ENCODE peak calls at places on chromosomes 4 and X, in six cellular contexts. W is tibial nerve, Y is caudate nucleus, K is psoas muscle, Z is A549, Q is right atrium auricular region. E is an unnamed sample.

GRCh38 chr4:76307670-76308014 is 1.1 kb downstream of the STBD1 start:
- DNase-seq in W (no peak), Y (no peak), K (peak; percentile 59), Z (no peak), Q (no peak), E (no peak)

GRCh38 chrX:147737690-147738089 is 174.0 kb upstream of the FMR1 start:
- DNase-seq in W (no peak), Y (no peak), K (no peak), Z (no peak), Q (no peak), E (no peak)

GRCh38 chrX:79096339-79096638 is 48.2 kb upstream of the GPR174 start:
- DNase-seq in W (no peak), Y (no peak), K (no peak), Z (no peak), Q (no peak), E (no peak)

GRCh38 chrX:122777766-122778165 is 406.3 kb upstream of the GRIA3 start:
- DNase-seq in W (no peak), Y (no peak), K (no peak), Z (no peak), Q (no peak), E (no peak)

GRCh38 chr4:77538144-77538543 is 67.5 kb upstream of the CXCL13 start:
- DNase-seq in W (no peak), Y (no peak), K (no peak), Z (peak; percentile 6), Q (no peak), E (no peak)

GRCh38 chr4:170990989-170991589 is 822.1 kb upstream of the GALNTL6 start:
- DNase-seq in W (no peak), Y (no peak), K (no peak), Z (no peak), Q (no peak), E (no peak)

GRCh38 chrX:18377802-18378201 is 23.3 kb upstream of the SCML2 start:
- DNase-seq in W (peak; percentile 4), Y (no peak), K (no peak), Z (no peak), Q (no peak), E (no peak)

GRCh38 chr4:155789391-155789790 is 30.6 kb downstream of the GUCY1B1 start:
- DNase-seq in W (no peak), Y (no peak), K (no peak), Z (no peak), Q (no peak), E (no peak)

GRCh38 chrX:40784516-40785151 is 49.3 kb upstream of the MED14 start:
- DNase-seq in W (no peak), Y (no peak), K (no peak), Z (no peak), Q (no peak), E (no peak)

GRCh38 chrX:14554132-14554715 is 24.9 kb downstream of the GLRA2 start:
- DNase-seq in W (no peak), Y (no peak), K (no peak), Z (no peak), Q (no peak), E (no peak)

GRCh38 chrX:29687687-29688086 is 527.7 kb upstream of the MAGEB2 start:
- DNase-seq in W (no peak), Y (no peak), K (no peak), Z (no peak), Q (no peak), E (no peak)

GRCh38 chr4:169345207-169345788 is 74.5 kb upstream of the SH3RF1 start:
- DNase-seq in W (no peak), Y (peak; percentile 47), K (no peak), Z (peak; percentile 5), Q (no peak), E (no peak)

GRCh38 chrX:27186671-27187070 is 276.5 kb downstream of the PPP4R3C start:
- DNase-seq in W (no peak), Y (no peak), K (no peak), Z (no peak), Q (no peak), E (no peak)

GRCh38 chrX:70030242-70030823 is 19.4 kb downstream of the AWAT2 start:
- DNase-seq in W (no peak), Y (peak; percentile 1), K (no peak), Z (peak; percentile 51), Q (no peak), E (no peak)

GRCh38 chrX:108097380-108097779 is 5.8 kb downstream of the ATG4A start:
- DNase-seq in W (no peak), Y (no peak), K (no peak), Z (no peak), Q (no peak), E (no peak)

GRCh38 chr4:127967141-127967775 is 2.1 kb downstream of the ABHD18 start:
- DNase-seq in W (no peak), Y (no peak), K (no peak), Z (no peak), Q (no peak), E (no peak)

GRCh38 chr4:169952236-169953088 is 73.7 kb downstream of the MFAP3L start:
- DNase-seq in W (no peak), Y (no peak), K (no peak), Z (no peak), Q (no peak), E (no peak)

GRCh38 chrX:10496345-10496965 is 123.9 kb downstream of the MID1 start:
- DNase-seq in W (no peak), Y (no peak), K (no peak), Z (no peak), Q (no peak), E (no peak)

GRCh38 chrX:133337250-133337649 is 78.0 kb downstream of the GPC4 start:
- DNase-seq in W (no peak), Y (no peak), K (no peak), Z (no peak), Q (no peak), E (no peak)

GRCh38 chrX:72314242-72314641 is 8.5 kb upstream of the CITED1 start:
- DNase-seq in W (no peak), Y (no peak), K (no peak), Z (no peak), Q (no peak), E (no peak)

GRCh38 chr4:10184051-10184450 is 67.5 kb upstream of the WDR1 start:
- DNase-seq in W (no peak), Y (no peak), K (no peak), Z (no peak), Q (no peak), E (no peak)

GRCh38 chr4:6908397-6909112 is 1.1 kb upstream of the TBC1D14 start:
- DNase-seq in W (no peak), Y (no peak), K (no peak), Z (no peak), Q (no peak), E (no peak)
- H3K27ac ChIP-seq in W (peak overlapping the region; percentile 100), Y (peak overlapping the region; percentile 88), K (peak overlapping the region; percentile 99), Z (peak overlapping the region; percentile 98), Q (peak overlapping the region; percentile 93), E (peak overlapping the region; percentile 98)

GRCh38 chr4:122783301-122784215 is 43.1 kb upstream of the FGF2 start:
- DNase-seq in W (no peak), Y (no peak), K (peak; percentile 48), Z (peak; percentile 76), Q (peak; percentile 82), E (no peak)
- H3K27ac ChIP-seq in W (peak overlapping the region; percentile 74), Y (no peak overlapping the region), K (peak overlapping the region; percentile 31), Z (peak overlapping the region; percentile 87), Q (peak overlapping the region; percentile 72), E (peak overlapping the region; percentile 19)

DNA sequence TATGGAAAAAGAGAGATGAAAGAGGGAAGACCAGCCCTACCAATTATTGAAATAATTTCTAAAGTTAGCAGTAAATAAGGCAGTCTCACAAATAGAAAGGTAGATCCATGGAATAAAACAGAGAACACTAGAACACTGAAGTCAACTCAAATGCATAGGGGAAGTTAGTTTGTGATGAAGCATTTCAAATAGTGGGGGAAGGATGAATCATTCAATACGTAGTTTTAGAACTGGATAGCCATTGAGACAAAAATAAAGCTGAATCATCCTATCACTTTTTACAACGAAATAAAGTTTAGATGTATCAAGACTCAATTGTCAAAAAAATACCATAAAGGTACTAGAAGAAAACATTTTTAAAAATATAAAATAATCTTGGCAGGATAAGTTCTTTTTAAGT is 143.2 kb upstream of the DGKK start:
- DNase-seq in W (no peak), Y (no peak), K (no peak), Z (no peak), Q (no peak), E (no peak)
- H3K27ac ChIP-seq in W (no peak overlapping the region), Y (no peak overlapping the region), K (no peak overlapping the region), Z (no peak overlapping the region), Q (no peak overlapping the region), E (no peak overlapping the region)

GRCh38 chrX:15848576-15848975 is 6.0 kb downstream of the AP1S2 start:
- DNase-seq in W (no peak), Y (no peak), K (no peak), Z (no peak), Q (no peak), E (no peak)
- H3K27ac ChIP-seq in W (peak overlapping the region; percentile 70), Y (no peak overlapping the region), K (peak overlapping the region; percentile 76), Z (no peak overlapping the region), Q (peak overlapping the region; percentile 77), E (peak overlapping the region; percentile 13)

DNA sequence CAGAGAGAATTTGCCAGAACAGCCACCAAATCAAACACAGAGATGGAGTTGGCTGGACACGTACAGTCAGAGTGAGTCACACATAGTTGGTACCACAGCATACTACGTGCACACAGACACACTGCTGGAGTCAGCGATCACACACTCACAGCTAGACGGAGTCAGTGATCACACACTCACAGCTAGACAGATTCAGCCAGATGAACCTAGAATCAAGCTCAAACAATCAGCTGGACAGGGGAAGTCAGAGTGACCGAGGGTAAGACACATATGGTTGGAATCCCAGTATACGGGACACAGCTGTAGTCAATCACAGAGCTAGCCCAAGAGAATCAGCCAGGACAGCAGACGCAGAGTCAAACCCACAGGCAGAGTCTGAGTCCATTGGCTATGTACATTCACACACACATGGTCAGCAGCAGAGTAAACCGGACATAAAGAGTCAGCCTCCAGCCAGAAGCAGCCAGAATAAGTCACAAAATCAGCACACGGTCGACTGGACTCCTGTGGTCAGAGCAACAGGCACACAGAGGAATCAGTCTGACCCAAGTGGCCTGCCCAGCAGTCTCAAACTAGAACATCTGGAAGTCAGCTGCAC is 4.6 kb downstream of the SLC38A5 start:
- DNase-seq in W (no peak), Y (no peak), K (no peak), Z (no peak), Q (no peak), E (no peak)
- H3K27ac ChIP-seq in W (no peak overlapping the region), Y (no peak overlapping the region), K (no peak overlapping the region), Z (no peak overlapping the region), Q (peak overlapping the region; percentile 9), E (peak overlapping the region; percentile 9)

E was measured in esophagus squamous epithelium.